ENCODE peak calls at places on chromosomes 16 and 17, in six cellular contexts. G is uterus; O is activated CD4-positive, alpha-beta T cell treated with anti-CD3 and anti-CD28 coated beads, Interleukin-2, amount 50 U/mL, for 1 hour; Q is T-helper 2 cell; I is pons; Y is SK-MEL-5. K is an unnamed sample.

GRCh38 chr17:63972796-63973195 is at the start of gene SCN4A:
- DNase-seq in Y (no peak), G (no peak), I (no peak), O (no peak), Q (no peak), K (no peak)

GRCh38 chr17:31724026-31724425 is 135.0 kb downstream of the COPRS start:
- DNase-seq in Y (peak; percentile 75), G (no peak), Q (no peak), O (no peak), I (no peak), K (no peak)

GRCh38 chr17:8221663-8222379 is 11.4 kb upstream of the AURKB start:
- DNase-seq in Q (peak; percentile 82), G (peak; percentile 93), Y (peak; percentile 94), I (peak; percentile 98), O (peak; percentile 90), K (peak; percentile 68)

GRCh38 chr17:80803451-80804428 is 187.9 kb upstream of the CHMP6 start:
- DNase-seq in Y (no peak), O (no peak), Q (no peak), G (peak; percentile 8), I (no peak), K (no peak)

GRCh38 chr16:50839356-50839755 is 97.5 kb downstream of the CYLD start:
- DNase-seq in Q (no peak), I (no peak), O (no peak), G (no peak), Y (no peak), K (no peak)

GRCh38 chr17:39164675-39165143 is 1.3 kb downstream of the ARL5C start:
- DNase-seq in G (peak; percentile 91), Y (peak; percentile 88), I (peak; percentile 72), Q (peak; percentile 60), O (peak; percentile 67), K (peak; percentile 97)

GRCh38 chr16:75238853-75239371 is 12.5 kb downstream of the BCAR1 start:
- DNase-seq in O (no peak), I (no peak), Q (no peak), G (no peak), Y (no peak), K (no peak)

GRCh38 chr17:74282587-74283370 is 8.7 kb downstream of the DNAI2 start:
- DNase-seq in Q (peak; percentile 44), Y (peak; percentile 78), G (no peak), O (peak; percentile 34), I (no peak), K (peak; percentile 54)

GRCh38 chr16:57834936-57835335 is 32.6 kb upstream of the KIFC3 start:
- DNase-seq in G (no peak), I (no peak), Q (no peak), O (no peak), Y (peak; percentile 9), K (no peak)

K was measured in GM10248.